ENCODE peak calls at places on chromosomes 16 and 17, in seven cellular contexts. W is fibroblast of pulmonary artery, C is sigmoid colon, Z is prostate gland, J is heart left ventricle, F is lower leg skin, U is left ventricle myocardium inferior. V is an unnamed sample.

GRCh38 chr16:88781140-88782077 is 3.6 kb downstream of the PIEZO1 start:
- DNase-seq in F (no peak), W (no peak), C (no peak), Z (no peak), J (no peak), U (no peak), V (no peak)

GRCh38 chr16:15610369-15610871 is 32.5 kb downstream of the MARF1 start:
- DNase-seq in U (no peak), C (no peak), F (no peak), J (no peak), W (no peak), Z (no peak), V (peak)

GRCh38 chr16:64426131-64426666 is 695.7 kb downstream of the CDH11 start:
- DNase-seq in U (no peak), C (no peak), W (no peak), F (no peak), Z (no peak), J (no peak), V (no peak)

GRCh38 chr16:75379911-75380847 is 53.1 kb downstream of the CFDP1 start:
- DNase-seq in W (no peak), F (no peak), Z (no peak), J (no peak), U (no peak), C (no peak), V (no peak)

GRCh38 chr16:26770547-26770946 is 296.2 kb upstream of the C16orf82 start:
- DNase-seq in C (no peak), W (no peak), U (no peak), J (no peak), Z (no peak), F (no peak), V (no peak)

GRCh38 chr17:35804658-35805192 is 4.6 kb upstream of the TAF15 start:
- DNase-seq in F (no peak), W (peak), C (peak), J (peak), U (no peak), Z (peak), V (peak)

GRCh38 chr16:55443434-55443833 is 35.6 kb upstream of the MMP2 start:
- DNase-seq in J (no peak), W (no peak), Z (no peak), C (no peak), U (no peak), F (no peak), V (no peak)

GRCh38 chr17:58325289-58325726 is 3.3 kb downstream of the TSPOAP1 start:
- DNase-seq in F (no peak), C (no peak), J (no peak), Z (no peak), U (no peak), W (no peak), V (no peak)

GRCh38 chr17:8696456-8696855 is 48.2 kb downstream of the CCDC42 start:
- DNase-seq in U (no peak), C (no peak), J (no peak), W (no peak), F (peak), Z (no peak), V (no peak)

GRCh38 chr17:39144414-39144813 is 7.0 kb downstream of the PLXDC1 start:
- DNase-seq in F (peak), C (peak), U (peak), W (peak), J (peak), Z (peak), V (peak)

GRCh38 chr16:4693956-4694663 is 748 bp downstream of the NUDT16L1 start:
- DNase-seq in Z (no peak), W (peak), U (peak), F (peak), J (peak), C (peak), V (peak)

GRCh38 chr17:45425125-45425983 is 7.3 kb downstream of the ARHGAP27 start:
- DNase-seq in J (peak), Z (peak), F (no peak), W (peak), U (peak), C (no peak), V (peak)

GRCh38 chr16:31561698-31562233 is 34.1 kb downstream of the AHSP start:
- DNase-seq in U (no peak), W (no peak), J (no peak), Z (no peak), C (no peak), F (no peak), V (no peak)

GRCh38 chr17:32349503-32349853 is 479 bp upstream of the ZNF207 start:
- DNase-seq in W (peak), F (no peak), C (no peak), U (no peak), Z (peak), J (no peak), V (peak)

GRCh38 chr17:40553694-40554534 is 11.4 kb downstream of the CCR7 start:
- DNase-seq in Z (no peak), U (peak), F (peak), W (peak), J (peak), C (peak), V (peak)

GRCh38 chr17:17114592-17115225 is 72.5 kb downstream of the MPRIP start:
- DNase-seq in C (no peak), J (no peak), F (no peak), W (no peak), U (peak), Z (no peak), V (no peak)

GRCh38 chr17:57911834-57912673 is 43.2 kb downstream of the CUEDC1 start:
- DNase-seq in F (peak), W (peak), Z (peak), U (peak), C (peak), J (peak), V (peak)

GRCh38 chr17:33751702-33752065 is 458.6 kb upstream of the ASIC2 start:
- DNase-seq in W (no peak), Z (no peak), F (no peak), C (no peak), J (no peak), U (no peak), V (no peak)

GRCh38 chr16:76280421-76280820 is 3.2 kb downstream of the CNTNAP4 start:
- DNase-seq in J (no peak), F (no peak), C (no peak), W (no peak), Z (no peak), U (no peak), V (no peak)

GRCh38 chr16:10756574-10756973 is 12.9 kb downstream of the NUBP1 start:
- DNase-seq in U (no peak), W (peak), F (no peak), J (no peak), Z (no peak), C (no peak), V (no peak)

GRCh38 chr17:41792835-41793748 is 6.6 kb upstream of the JUP start:
- DNase-seq in W (peak), J (peak), C (no peak), F (no peak), U (peak), Z (peak), V (no peak)

GRCh38 chr16:75246504-75247205 is 4.8 kb downstream of the BCAR1 start:
- DNase-seq in C (no peak), U (no peak), Z (no peak), F (no peak), W (peak), J (no peak), V (no peak)

GRCh38 chr16:85387731-85388295 is 225.3 kb upstream of the GSE1 start:
- DNase-seq in F (peak), Z (no peak), C (no peak), W (no peak), U (no peak), J (no peak), V (no peak)

GRCh38 chr17:37446027-37446426 is 39.3 kb downstream of the TADA2A start:
- DNase-seq in Z (no peak), U (no peak), J (no peak), C (no peak), F (no peak), W (no peak), V (no peak)

GRCh38 chr16:4306439-4307214 is 9.2 kb upstream of the GLIS2 start:
- DNase-seq in Z (no peak), W (no peak), C (peak), F (no peak), U (no peak), J (no peak), V (no peak)

GRCh38 chr17:57624390-57624789 is 120.7 kb downstream of the CCDC182 start:
- DNase-seq in J (no peak), W (no peak), U (no peak), C (no peak), F (no peak), Z (no peak), V (no peak)

GRCh38 chr17:49574945-49575523 is 637 bp upstream of the NXPH3 start:
- DNase-seq in Z (no peak), U (no peak), J (no peak), W (no peak), C (no peak), F (no peak), V (no peak)
- H3K4me3 ChIP-seq in Z (peak), U (peak), J (peak), W (no peak), C (peak), F (no peak), V (peak)

DNA sequence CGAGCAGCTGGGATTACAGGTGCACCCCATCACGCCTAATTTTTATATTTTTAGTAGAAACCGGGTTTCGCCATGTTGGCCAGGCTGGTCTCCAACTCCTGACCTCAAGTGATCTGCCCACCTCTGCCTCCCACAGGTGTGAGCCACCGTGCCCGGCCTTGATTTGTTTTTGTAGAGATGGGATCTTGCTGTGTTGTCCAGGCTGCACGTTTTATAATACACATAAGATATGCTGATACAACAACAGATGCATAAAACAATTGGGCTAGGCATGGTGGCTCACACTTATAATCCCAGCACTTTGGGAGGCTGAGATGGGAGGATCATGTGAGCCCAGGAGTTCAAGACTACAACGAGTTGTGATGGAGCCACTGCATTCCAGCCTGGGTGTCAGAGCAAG is 6.0 kb downstream of the USP36 start:
- DNase-seq in Z (no peak), F (no peak), J (no peak), W (no peak), U (no peak), C (no peak), V (no peak)
- H3K4me3 ChIP-seq in Z (no peak), F (no peak), J (no peak), W (no peak), U (no peak), C (no peak), V (no peak)

DNA sequence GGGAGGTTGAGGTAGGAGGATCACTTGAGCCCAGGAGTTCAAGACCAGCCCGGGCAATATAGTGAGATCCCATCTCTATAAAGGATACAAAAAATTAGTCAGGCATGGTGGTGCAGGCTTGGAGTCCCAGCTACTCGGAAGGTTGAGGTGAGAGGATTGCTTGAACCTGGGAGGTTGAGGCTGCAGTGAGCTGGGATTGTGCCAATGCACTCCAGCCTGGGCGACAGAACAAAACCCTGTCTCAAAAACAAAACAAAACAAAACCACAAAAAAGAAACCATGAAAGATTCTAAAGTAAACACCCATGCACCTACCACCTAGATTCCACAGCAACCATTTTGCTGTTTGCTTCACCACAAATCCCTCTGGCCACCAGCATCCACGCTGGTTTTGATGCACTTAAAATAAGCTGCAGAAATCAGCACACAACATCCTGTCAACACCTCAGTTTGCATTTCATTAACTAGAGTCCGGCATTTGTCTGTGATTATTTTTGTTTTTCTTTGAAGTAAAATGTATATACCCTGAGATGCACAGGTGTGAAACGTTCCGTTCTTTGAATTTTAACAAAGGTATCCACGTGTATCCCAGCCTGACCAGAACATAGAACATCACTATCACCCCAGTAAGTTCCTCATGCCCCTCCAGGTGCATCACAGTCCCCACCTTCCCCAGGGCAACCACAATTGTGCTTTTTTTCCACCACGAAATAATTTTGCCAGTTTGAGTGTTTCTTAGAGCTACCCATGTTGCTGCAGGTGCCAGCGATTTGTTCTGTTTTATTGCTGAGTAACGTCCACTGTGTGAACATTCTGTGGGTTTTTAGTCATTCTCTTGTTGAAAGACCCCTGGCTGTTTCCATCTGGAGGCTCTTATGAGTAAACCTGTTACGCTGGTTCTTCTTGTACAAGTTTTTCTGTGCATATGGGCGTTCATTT is 191.5 kb downstream of the SEC14L1 start:
- DNase-seq in J (peak), F (peak), C (peak), Z (no peak), U (no peak), W (no peak), V (no peak)
- H3K4me3 ChIP-seq in J (peak), F (no peak), C (no peak), Z (no peak), U (peak), W (no peak), V (no peak)

GRCh38 chr16:68281368-68282063 is 17.2 kb downstream of the SLC7A6 start:
- DNase-seq in U (no peak), J (no peak), F (no peak), Z (no peak), W (no peak), C (no peak), V (no peak)

GRCh38 chr16:68284847-68285246 is 20.5 kb downstream of the SLC7A6 start:
- DNase-seq in F (no peak), W (no peak), U (no peak), C (no peak), Z (no peak), J (no peak), V (no peak)

GRCh38 chr16:68283840-68284595 is 19.7 kb downstream of the SLC7A6 start:
- DNase-seq in Z (no peak), C (no peak), F (no peak), J (no peak), W (no peak), U (peak), V (peak)

GRCh38 chr16:68282064-68282452 is 17.7 kb downstream of the SLC7A6 start:
- DNase-seq in J (no peak), U (no peak), Z (no peak), W (no peak), C (no peak), F (no peak), V (no peak)

GRCh38 chr16:68283346-68283745 is 19.0 kb downstream of the SLC7A6 start:
- DNase-seq in W (no peak), C (no peak), F (no peak), Z (no peak), U (no peak), J (no peak), V (no peak)
- H3K4me3 ChIP-seq in W (no peak), C (no peak), F (no peak), Z (no peak), U (peak), J (peak), V (no peak)

GRCh38 chr17:76500074-76500744 is 1.0 kb downstream of the RHBDF2 start:
- DNase-seq in U (no peak), Z (no peak), C (no peak), F (no peak), J (no peak), W (no peak), V (no peak)

GRCh38 chr17:76497699-76497978 is 3.6 kb downstream of the RHBDF2 start:
- DNase-seq in F (no peak), C (no peak), Z (no peak), U (no peak), J (no peak), W (no peak), V (no peak)

GRCh38 chr17:76498886-76499667 is 2.1 kb downstream of the RHBDF2 start:
- DNase-seq in F (no peak), J (no peak), U (no peak), Z (no peak), C (no peak), W (no peak), V (no peak)

GRCh38 chr17:76496464-76496863 is 4.8 kb downstream of the RHBDF2 start:
- DNase-seq in W (no peak), Z (no peak), F (no peak), J (no peak), C (no peak), U (no peak), V (no peak)

DNA sequence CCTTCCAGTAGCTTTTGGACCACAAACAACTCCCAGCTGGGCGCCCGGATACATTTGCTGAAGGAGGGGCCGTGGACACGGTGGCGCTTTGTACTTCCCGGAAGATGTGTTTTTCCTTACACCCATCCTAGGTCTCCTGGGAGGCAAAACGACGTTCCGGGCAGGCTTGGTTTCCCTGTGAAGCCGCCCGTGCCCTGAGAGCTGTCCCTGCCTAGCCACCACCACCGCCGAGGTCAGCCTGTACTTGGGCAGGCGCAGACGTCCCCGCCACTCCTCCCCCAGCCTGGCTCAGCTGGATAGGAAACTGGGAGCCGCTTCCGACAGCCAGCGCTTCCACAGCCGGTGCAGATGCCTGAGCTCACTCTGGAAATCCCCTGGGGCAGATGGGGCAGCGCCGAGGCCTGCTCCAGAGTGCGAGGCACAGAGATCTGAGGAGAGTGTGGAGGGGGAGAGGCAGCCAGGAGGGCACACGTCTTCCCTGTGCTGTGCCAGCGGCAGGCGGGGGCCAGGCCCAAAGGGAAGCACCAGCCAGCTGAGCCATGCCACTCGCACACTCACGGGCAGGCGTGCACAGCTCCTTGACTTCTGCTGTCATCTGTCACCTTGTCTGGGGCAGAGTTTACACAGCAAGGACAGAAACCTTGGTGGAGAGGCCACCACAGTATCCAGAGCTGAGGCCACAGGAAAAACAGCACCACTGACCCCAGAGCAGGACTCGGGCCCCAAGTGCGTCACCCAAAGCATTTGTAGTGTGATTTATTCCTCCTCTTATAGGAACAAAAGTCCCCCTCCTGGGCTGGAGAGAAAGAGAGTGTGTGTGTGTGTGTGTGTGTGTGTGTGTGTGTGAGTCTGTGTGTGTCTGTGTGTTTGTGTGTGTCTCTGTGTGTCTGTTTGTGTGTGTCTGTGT is 3.0 kb downstream of the RHBDF2 start:
- DNase-seq in Z (peak), J (peak), W (peak), F (peak), C (peak), U (peak), V (peak)
- H3K4me3 ChIP-seq in Z (no peak), J (peak), W (peak), F (no peak), C (no peak), U (peak), V (peak)

GRCh38 chr17:79024901-79025737 is 1.1 kb downstream of the C1QTNF1 start:
- DNase-seq in F (peak), U (peak), Z (peak), C (peak), W (peak), J (peak), V (no peak)
- H3K4me3 ChIP-seq in F (peak), U (peak), Z (peak), C (peak), W (peak), J (peak), V (peak)

GRCh38 chr16:19127674-19128131 is 13.9 kb downstream of the ITPRIPL2 start:
- DNase-seq in F (no peak), C (no peak), W (no peak), U (no peak), Z (no peak), J (no peak), V (no peak)
- H3K4me3 ChIP-seq in F (no peak), C (no peak), W (no peak), U (no peak), Z (no peak), J (no peak), V (no peak)

GRCh38 chr17:72696156-72696555 is 396.3 kb downstream of the SLC39A11 start:
- DNase-seq in Z (no peak), U (no peak), W (no peak), F (no peak), C (no peak), J (no peak), V (no peak)
- H3K4me3 ChIP-seq in Z (no peak), U (no peak), W (no peak), F (no peak), C (no peak), J (no peak), V (no peak)

V was measured in AG10803.